ENCODE peak calls at places on chromosomes 2 and 18, in four cellular contexts. One of them, this sample, is unnamed.

GRCh38 chr18:22391571-22392359 is 25.9 kb downstream of the CTAGE1 start:
- DNase-seq in T-helper 17 cell: no peak
- DNase-seq in HL-60: no peak
- DNase-seq in NCI-H1436: no peak
- DNase-seq in this sample: no peak

GRCh38 chr2:159030674-159031380 is 62.4 kb downstream of the TANC1 start:
- DNase-seq in NCI-H1436: no peak
- DNase-seq in HL-60: no peak
- DNase-seq in T-helper 17 cell: no peak
- DNase-seq in this sample: no peak

GRCh38 chr2:30334738-30335426 is 103.5 kb downstream of the LBH start:
- DNase-seq in NCI-H1436: no peak
- DNase-seq in HL-60: no peak
- DNase-seq in T-helper 17 cell: no peak
- DNase-seq in this sample: no peak

GRCh38 chr2:224165901-224166319 is 126.8 kb upstream of the SERPINE2 start:
- DNase-seq in NCI-H1436: no peak
- DNase-seq in T-helper 17 cell: no peak
- DNase-seq in HL-60: no peak
- DNase-seq in this sample: no peak

GRCh38 chr2:187942876-187943275 is 348.8 kb upstream of the GULP1 start:
- DNase-seq in T-helper 17 cell: no peak
- DNase-seq in NCI-H1436: no peak
- DNase-seq in HL-60: no peak
- DNase-seq in this sample: no peak

GRCh38 chr2:81984969-81985637 is 1680.6 kb upstream of the LRRTM1 start:
- DNase-seq in NCI-H1436: no peak
- DNase-seq in HL-60: no peak
- DNase-seq in T-helper 17 cell: no peak
- DNase-seq in this sample: no peak

GRCh38 chr2:232486558-232487384 is 863 bp downstream of the ECEL1 start:
- DNase-seq in T-helper 17 cell: no peak
- DNase-seq in NCI-H1436: no peak
- DNase-seq in HL-60: no peak
- DNase-seq in this sample: no peak

GRCh38 chr2:72995420-72996151 is 75.9 kb downstream of the SFXN5 start:
- DNase-seq in T-helper 17 cell: no peak
- DNase-seq in HL-60: no peak
- DNase-seq in NCI-H1436: no peak
- DNase-seq in this sample: no peak

GRCh38 chr2:25794544-25795276 is 83.6 kb downstream of the ASXL2 start:
- DNase-seq in HL-60: no peak
- DNase-seq in T-helper 17 cell: no peak
- DNase-seq in NCI-H1436: no peak
- DNase-seq in this sample: no peak

GRCh38 chr2:230748087-230748486 is 35.4 kb downstream of the CAB39 start:
- DNase-seq in HL-60: no peak
- DNase-seq in T-helper 17 cell: no peak
- DNase-seq in NCI-H1436: no peak
- DNase-seq in this sample: no peak

GRCh38 chr18:54739476-54739875 is 88.8 kb upstream of the RAB27B start:
- DNase-seq in NCI-H1436: no peak
- DNase-seq in T-helper 17 cell: no peak
- DNase-seq in HL-60: no peak
- DNase-seq in this sample: no peak

GRCh38 chr2:132037527-132038178 is 124.1 kb downstream of the ANKRD30BL start:
- DNase-seq in HL-60: no peak
- DNase-seq in NCI-H1436: no peak
- DNase-seq in T-helper 17 cell: no peak
- DNase-seq in this sample: no peak

GRCh38 chr2:207855591-207855990 is 85.9 kb upstream of the FZD5 start:
- DNase-seq in T-helper 17 cell: no peak
- DNase-seq in NCI-H1436: no peak
- DNase-seq in HL-60: no peak
- DNase-seq in this sample: no peak

GRCh38 chr2:197113221-197113831 is 186.8 kb upstream of the PGAP1 start:
- DNase-seq in NCI-H1436: peak
- DNase-seq in HL-60: peak
- DNase-seq in T-helper 17 cell: no peak
- DNase-seq in this sample: no peak

GRCh38 chr2:127404466-127405251 is 13.6 kb upstream of the PROC start:
- DNase-seq in NCI-H1436: no peak
- DNase-seq in HL-60: no peak
- DNase-seq in T-helper 17 cell: no peak
- DNase-seq in this sample: no peak

GRCh38 chr2:47269316-47270232 is 114.5 kb upstream of the STPG4 start:
- DNase-seq in HL-60: no peak
- DNase-seq in NCI-H1436: no peak
- DNase-seq in T-helper 17 cell: no peak
- DNase-seq in this sample: no peak

GRCh38 chr18:32195881-32196815 is 6.3 kb downstream of the MEP1B start:
- DNase-seq in HL-60: no peak
- DNase-seq in T-helper 17 cell: no peak
- DNase-seq in NCI-H1436: no peak
- DNase-seq in this sample: no peak

GRCh38 chr18:78980777-78981651 is 1.4 kb downstream of the SALL3 start:
- DNase-seq in HL-60: no peak
- DNase-seq in NCI-H1436: peak
- DNase-seq in T-helper 17 cell: no peak
- DNase-seq in this sample: no peak

GRCh38 chr2:220499281-220499680 is 871.9 kb downstream of the SLC4A3 start:
- DNase-seq in T-helper 17 cell: no peak
- DNase-seq in NCI-H1436: no peak
- DNase-seq in HL-60: no peak
- DNase-seq in this sample: no peak

GRCh38 chr2:44479127-44479887 is 117.6 kb downstream of the CAMKMT start:
- DNase-seq in T-helper 17 cell: no peak
- DNase-seq in NCI-H1436: peak
- DNase-seq in HL-60: peak
- DNase-seq in this sample: no peak

GRCh38 chr18:10245517-10246175 is 208.8 kb upstream of the APCDD1 start:
- DNase-seq in NCI-H1436: peak
- DNase-seq in HL-60: no peak
- DNase-seq in T-helper 17 cell: no peak
- DNase-seq in this sample: no peak

GRCh38 chr2:3377279-3377611 is 373 bp downstream of the EIPR1 start:
- DNase-seq in HL-60: peak
- DNase-seq in NCI-H1436: no peak
- DNase-seq in T-helper 17 cell: no peak
- DNase-seq in this sample: no peak

GRCh38 chr18:48003426-48004349 is 73.2 kb upstream of the SMAD2 start:
- DNase-seq in NCI-H1436: no peak
- DNase-seq in HL-60: no peak
- DNase-seq in T-helper 17 cell: no peak
- DNase-seq in this sample: no peak

GRCh38 chr2:198488964-198489363 is 684.6 kb downstream of the PLCL1 start:
- DNase-seq in HL-60: no peak
- DNase-seq in T-helper 17 cell: no peak
- DNase-seq in NCI-H1436: no peak
- DNase-seq in this sample: no peak

GRCh38 chr2:60508307-60508706 is 45.1 kb downstream of the BCL11A start:
- DNase-seq in NCI-H1436: no peak
- DNase-seq in T-helper 17 cell: no peak
- DNase-seq in HL-60: no peak
- DNase-seq in this sample: no peak

GRCh38 chr2:132416080-132416911 is at the start of gene GPR39:
- DNase-seq in NCI-H1436: peak
- DNase-seq in HL-60: no peak
- DNase-seq in T-helper 17 cell: no peak
- DNase-seq in this sample: no peak

GRCh38 chr2:127574656-127575055 is 39.2 kb downstream of the MYO7B start:
- DNase-seq in T-helper 17 cell: no peak
- DNase-seq in HL-60: no peak
- DNase-seq in NCI-H1436: no peak
- DNase-seq in this sample: no peak

GRCh38 chr2:174662859-174663258 is 65.3 kb upstream of the WIPF1 start:
- DNase-seq in T-helper 17 cell: no peak
- DNase-seq in NCI-H1436: no peak
- DNase-seq in HL-60: no peak
- DNase-seq in this sample: no peak

GRCh38 chr2:52613064-52613463 is 1154.5 kb upstream of the CHAC2 start:
- DNase-seq in T-helper 17 cell: no peak
- DNase-seq in NCI-H1436: no peak
- DNase-seq in HL-60: no peak
- DNase-seq in this sample: no peak

GRCh38 chr2:16506366-16506765 is 159.3 kb downstream of the CYRIA start:
- DNase-seq in HL-60: no peak
- DNase-seq in T-helper 17 cell: no peak
- DNase-seq in NCI-H1436: no peak
- DNase-seq in this sample: no peak

GRCh38 chr2:112493858-112494648 is 12.1 kb downstream of the TTL start:
- DNase-seq in T-helper 17 cell: no peak
- DNase-seq in HL-60: no peak
- DNase-seq in NCI-H1436: peak
- DNase-seq in this sample: no peak

GRCh38 chr2:133209325-133209724 is 358.9 kb downstream of the NCKAP5 start:
- DNase-seq in NCI-H1436: no peak
- DNase-seq in T-helper 17 cell: no peak
- DNase-seq in HL-60: no peak
- DNase-seq in this sample: no peak

GRCh38 chr2:37582371-37582770 is 89.1 kb downstream of the CDC42EP3 start:
- DNase-seq in T-helper 17 cell: no peak
- DNase-seq in NCI-H1436: no peak
- DNase-seq in HL-60: no peak
- DNase-seq in this sample: no peak

GRCh38 chr2:9001229-9001628 is 2.3 kb downstream of the MBOAT2 start:
- DNase-seq in HL-60: no peak
- DNase-seq in NCI-H1436: no peak
- DNase-seq in T-helper 17 cell: no peak
- DNase-seq in this sample: no peak

GRCh38 chr2:178241852-178242551 is 47.7 kb downstream of the OSBPL6 start:
- DNase-seq in T-helper 17 cell: no peak
- DNase-seq in NCI-H1436: no peak
- DNase-seq in HL-60: no peak
- DNase-seq in this sample: no peak

GRCh38 chr2:173217106-173217840 is 137.4 kb upstream of the CDCA7 start:
- DNase-seq in HL-60: no peak
- DNase-seq in T-helper 17 cell: no peak
- DNase-seq in NCI-H1436: no peak
- DNase-seq in this sample: no peak

GRCh38 chr2:109164739-109165221 is 35.8 kb downstream of the SH3RF3 start:
- DNase-seq in NCI-H1436: no peak
- DNase-seq in T-helper 17 cell: no peak
- DNase-seq in HL-60: no peak
- DNase-seq in this sample: no peak

GRCh38 chr18:616380-616995 is 19.7 kb downstream of the CLUL1 start:
- DNase-seq in HL-60: peak
- DNase-seq in NCI-H1436: no peak
- DNase-seq in T-helper 17 cell: no peak
- DNase-seq in this sample: no peak

GRCh38 chr2:12288048-12288447 is 428.7 kb upstream of the TRIB2 start:
- DNase-seq in HL-60: no peak
- DNase-seq in NCI-H1436: no peak
- DNase-seq in T-helper 17 cell: no peak
- DNase-seq in this sample: no peak

GRCh38 chr2:70921839-70922590 is 13.7 kb upstream of the ATP6V1B1 start:
- DNase-seq in HL-60: no peak
- DNase-seq in NCI-H1436: no peak
- DNase-seq in T-helper 17 cell: no peak
- DNase-seq in this sample: no peak

This sample was measured in effector memory CD4-positive, alpha-beta T cell.